ENCODE peak calls at places on chromosomes 7 and 10, in six cellular contexts. G is GM12878, M is HepG2, K is H1, H is HCT116, A is SK-N-SH. O is an unnamed sample.

GRCh38 chr10:43249151-43249961 is 17.5 kb downstream of the RASGEF1A start:
- DNase-seq in K (peak; percentile 42), A (peak; percentile 27), M (no peak), G (no peak), H (no peak), O (no peak)

GRCh38 chr7:18927134-18927533 is 190.3 kb downstream of the TWIST1 start:
- DNase-seq in G (no peak), A (no peak), H (no peak), K (no peak), M (no peak), O (no peak)

GRCh38 chr7:20280475-20281351 is 50.0 kb upstream of the ITGB8 start:
- DNase-seq in K (no peak), H (no peak), A (peak; percentile 27), M (no peak), G (no peak), O (no peak)

GRCh38 chr10:56082169-56082568 is 278.9 kb downstream of the ZWINT start:
- DNase-seq in H (no peak), M (no peak), G (no peak), A (no peak), K (no peak), O (no peak)

GRCh38 chr7:41656357-41656756 is 46.5 kb downstream of the INHBA start:
- DNase-seq in H (no peak), M (no peak), G (no peak), K (no peak), A (peak; percentile 8), O (no peak)

GRCh38 chr10:101839421-101840063 is 4.1 kb downstream of the KCNIP2 start:
- DNase-seq in K (peak; percentile 85), M (no peak), H (peak; percentile 38), G (no peak), A (peak; percentile 77), O (peak; percentile 76)

GRCh38 chr7:143305423-143306070 is 10.4 kb upstream of the CLCN1 start:
- DNase-seq in K (peak; percentile 88), M (peak; percentile 44), G (no peak), A (peak; percentile 68), H (peak; percentile 44), O (peak; percentile 80)

GRCh38 chr7:107890962-107891618 is at the start of gene DLD:
- DNase-seq in M (peak; percentile 76), G (peak; percentile 74), A (peak; percentile 99), K (peak; percentile 95), H (peak; percentile 85), O (peak; percentile 98)

GRCh38 chr10:12348870-12349627 is at the start of gene CAMK1D:
- DNase-seq in M (no peak), K (peak; percentile 86), H (no peak), G (no peak), A (peak; percentile 93), O (peak; percentile 64)

GRCh38 chr10:30586828-30587227 is 42.7 kb downstream of the LYZL2 start:
- DNase-seq in H (no peak), M (no peak), A (no peak), G (no peak), K (no peak), O (no peak)

GRCh38 chr10:60549686-60550085 is 160.0 kb upstream of the ANK3 start:
- DNase-seq in A (no peak), H (peak; percentile 28), K (no peak), M (peak; percentile 6), G (no peak), O (no peak)

GRCh38 chr10:17516376-17516775 is 62.0 kb upstream of the ST8SIA6 start:
- DNase-seq in G (no peak), A (no peak), H (no peak), M (no peak), K (no peak), O (no peak)

GRCh38 chr10:43265799-43266721 is 805 bp downstream of the RASGEF1A start:
- DNase-seq in M (peak; percentile 36), K (peak; percentile 60), A (peak; percentile 83), G (no peak), H (no peak), O (peak; percentile 24)

GRCh38 chr10:73991846-73992245 is 6.1 kb upstream of the VCL start:
- DNase-seq in K (peak; percentile 13), G (no peak), M (no peak), A (no peak), H (no peak), O (peak; percentile 92)

GRCh38 chr7:131057015-131057518 is 270.6 kb upstream of the MKLN1 start:
- DNase-seq in K (no peak), G (no peak), H (no peak), M (peak; percentile 89), A (no peak), O (peak; percentile 41)

GRCh38 chr7:20651960-20652544 is 36.6 kb downstream of the ABCB5 start:
- DNase-seq in K (no peak), A (peak; percentile 27), G (no peak), M (no peak), H (peak; percentile 15), O (peak; percentile 4)

GRCh38 chr10:49165940-49166803 is 22.0 kb downstream of the TMEM273 start:
- DNase-seq in H (no peak), K (no peak), M (no peak), G (no peak), A (no peak), O (peak; percentile 71)

GRCh38 chr7:99624487-99624886 is 7.7 kb downstream of the ZSCAN25 start:
- DNase-seq in H (no peak), A (no peak), K (no peak), M (no peak), G (no peak), O (no peak)

GRCh38 chr7:150716368-150716767 is at the start of gene GIMAP1:
- DNase-seq in M (no peak), K (no peak), H (no peak), G (no peak), A (no peak), O (no peak)

DNA sequence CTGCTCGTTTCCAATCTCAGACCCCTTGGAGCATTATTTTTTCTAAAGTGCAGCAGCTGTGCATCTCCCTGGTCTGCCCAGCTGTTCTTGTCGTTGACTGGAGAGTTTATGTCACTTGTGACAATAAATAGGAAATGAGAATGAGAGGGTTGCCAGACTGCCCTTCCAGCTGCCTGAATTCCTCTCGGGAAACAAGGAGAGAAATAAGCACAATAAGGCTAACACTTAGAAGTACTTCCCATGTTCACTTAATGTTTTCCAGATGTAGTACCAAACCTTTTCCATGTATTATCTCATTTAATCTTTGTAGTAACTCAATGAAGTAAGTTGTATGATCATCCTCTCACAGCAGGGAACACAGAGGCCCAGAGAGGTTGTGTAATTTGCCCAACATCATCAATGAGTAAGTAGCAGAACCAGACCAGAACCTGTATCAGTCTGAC is 19.9 kb downstream of the UBTD1 start:
- DNase-seq in H (no peak), A (no peak), M (no peak), G (no peak), K (no peak), O (no peak)
- TF ChIP-seq SIN3A in H (no peak), A (no peak), M (no peak), G (no peak), K (no peak), O (no peak)

DNA sequence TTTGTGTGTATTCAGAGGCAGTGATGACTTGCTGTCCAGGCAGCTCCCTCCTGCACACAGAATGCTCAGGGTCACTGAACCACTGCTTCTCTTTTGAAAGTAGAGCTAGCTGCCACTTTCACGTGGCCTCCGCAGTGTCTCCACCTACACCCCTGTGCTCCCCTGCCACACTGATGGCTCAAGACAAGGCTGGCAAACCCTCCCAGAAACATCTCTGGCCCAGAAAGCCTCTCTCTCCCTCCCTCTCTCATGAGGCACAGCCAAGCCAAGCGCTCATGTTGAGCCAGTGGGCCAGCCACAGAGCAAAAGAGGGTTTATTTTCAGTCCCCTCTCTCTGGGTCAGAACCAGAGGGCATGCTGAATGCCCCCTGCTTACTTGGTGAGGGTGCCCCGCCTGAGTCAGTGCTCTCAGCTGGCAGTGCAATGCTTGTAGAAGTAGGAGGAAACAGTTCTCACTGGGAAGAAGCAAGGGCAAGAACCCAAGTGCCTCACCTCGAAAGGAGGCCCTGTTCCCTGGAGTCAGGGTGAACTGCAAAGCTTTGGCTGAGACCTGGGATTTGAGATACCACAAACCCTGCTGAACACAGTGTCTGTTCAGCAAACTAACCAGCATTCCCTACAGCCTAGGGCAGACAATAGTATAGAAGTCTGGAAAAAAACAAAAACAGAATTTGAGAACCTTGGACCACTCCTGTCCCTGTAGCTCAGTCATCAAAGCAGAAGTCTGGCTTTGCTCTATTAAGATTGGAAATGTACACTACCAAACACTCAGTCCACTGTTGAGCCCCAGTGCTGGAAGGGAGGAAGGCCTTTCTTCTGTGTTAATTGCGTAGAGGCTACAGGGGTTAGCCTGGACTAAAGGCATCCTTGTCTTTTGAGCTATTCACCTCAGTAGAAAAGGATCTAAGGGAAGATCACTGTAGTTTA is 15.8 kb downstream of the SCD start:
- DNase-seq in A (no peak), H (no peak), M (peak; percentile 25), K (no peak), G (no peak), O (no peak)
- H2AFZ ChIP-seq in A (no peak overlapping the region), H (no peak overlapping the region), M (no peak overlapping the region), K (no peak overlapping the region), G (no peak overlapping the region), O (no peak overlapping the region)

GRCh38 chr10:9646201-9646600 is 1371.5 kb upstream of the CELF2 start:
- DNase-seq in K (no peak), M (no peak), G (no peak), H (no peak), A (no peak), O (no peak)
- TF ChIP-seq SIN3A in K (no peak), M (no peak), G (no peak), H (no peak), A (no peak), O (no peak)

GRCh38 chr10:8312861-8313260 is 258.4 kb downstream of the GATA3 start:
- DNase-seq in M (no peak), K (no peak), H (no peak), A (no peak), G (no peak), O (no peak)
- H2AFZ ChIP-seq in M (no peak overlapping the region), K (no peak overlapping the region), H (no peak overlapping the region), A (no peak overlapping the region), G (no peak overlapping the region), O (no peak overlapping the region)

O was measured in K562.